ENCODE peak calls at places on chromosomes 2 and 18, in seven cellular contexts. One of them, this sample, is unnamed.

GRCh38 chr18:9535430-9535972 is 60.2 kb downstream of the RALBP1 start:
- DNase-seq in colonic mucosa: no peak
- DNase-seq in endodermal cell: no peak
- DNase-seq in AG04450: peak
- DNase-seq in psoas muscle: no peak
- DNase-seq in lower lobe of right lung: no peak
- DNase-seq in testis: peak
- DNase-seq in this sample: peak

GRCh38 chr2:38277245-38278119 is 99.6 kb downstream of the ATL2 start:
- DNase-seq in colonic mucosa: no peak
- DNase-seq in endodermal cell: peak
- DNase-seq in AG04450: peak
- DNase-seq in psoas muscle: no peak
- DNase-seq in lower lobe of right lung: no peak
- DNase-seq in testis: no peak
- DNase-seq in this sample: no peak

GRCh38 chr2:46032161-46032813 is 264.9 kb upstream of the EPAS1 start:
- DNase-seq in colonic mucosa: no peak
- DNase-seq in endodermal cell: no peak
- DNase-seq in AG04450: no peak
- DNase-seq in psoas muscle: no peak
- DNase-seq in lower lobe of right lung: no peak
- DNase-seq in testis: no peak
- DNase-seq in this sample: no peak

GRCh38 chr2:68157002-68157401 is 686 bp upstream of the PNO1 start:
- DNase-seq in colonic mucosa: no peak
- DNase-seq in endodermal cell: no peak
- DNase-seq in AG04450: no peak
- DNase-seq in psoas muscle: no peak
- DNase-seq in lower lobe of right lung: peak
- DNase-seq in testis: no peak
- DNase-seq in this sample: no peak

GRCh38 chr18:67359868-67360838 is 156.4 kb downstream of the DSEL start:
- DNase-seq in colonic mucosa: no peak
- DNase-seq in endodermal cell: no peak
- DNase-seq in AG04450: peak
- DNase-seq in psoas muscle: peak
- DNase-seq in lower lobe of right lung: no peak
- DNase-seq in testis: peak
- DNase-seq in this sample: peak

GRCh38 chr2:233831011-233831721 is 23.2 kb downstream of the HJURP start:
- DNase-seq in colonic mucosa: no peak
- DNase-seq in endodermal cell: peak
- DNase-seq in AG04450: no peak
- DNase-seq in psoas muscle: no peak
- DNase-seq in lower lobe of right lung: no peak
- DNase-seq in testis: no peak
- DNase-seq in this sample: peak

GRCh38 chr2:73652348-73652747 is 10.1 kb upstream of the NAT8 start:
- DNase-seq in colonic mucosa: no peak
- DNase-seq in endodermal cell: no peak
- DNase-seq in AG04450: no peak
- DNase-seq in psoas muscle: no peak
- DNase-seq in lower lobe of right lung: no peak
- DNase-seq in testis: no peak
- DNase-seq in this sample: no peak

GRCh38 chr2:138329167-138329566 is 172.4 kb upstream of the SPOPL start:
- DNase-seq in colonic mucosa: no peak
- DNase-seq in endodermal cell: no peak
- DNase-seq in AG04450: no peak
- DNase-seq in psoas muscle: no peak
- DNase-seq in lower lobe of right lung: no peak
- DNase-seq in testis: no peak
- DNase-seq in this sample: no peak

GRCh38 chr2:25697559-25698341 is 24.4 kb upstream of the DTNB start:
- DNase-seq in colonic mucosa: no peak
- DNase-seq in endodermal cell: peak
- DNase-seq in AG04450: no peak
- DNase-seq in psoas muscle: no peak
- DNase-seq in lower lobe of right lung: no peak
- DNase-seq in testis: no peak
- DNase-seq in this sample: no peak

GRCh38 chr2:16832910-16833309 is 167.3 kb upstream of the CYRIA start:
- DNase-seq in colonic mucosa: no peak
- DNase-seq in endodermal cell: no peak
- DNase-seq in AG04450: no peak
- DNase-seq in psoas muscle: no peak
- DNase-seq in lower lobe of right lung: no peak
- DNase-seq in testis: no peak
- DNase-seq in this sample: no peak

GRCh38 chr2:188765522-188765921 is 208.7 kb upstream of the COL3A1 start:
- DNase-seq in colonic mucosa: no peak
- DNase-seq in endodermal cell: peak
- DNase-seq in AG04450: no peak
- DNase-seq in psoas muscle: no peak
- DNase-seq in lower lobe of right lung: no peak
- DNase-seq in testis: no peak
- DNase-seq in this sample: no peak

GRCh38 chr2:119859528-119859927 is 99.8 kb downstream of the PTPN4 start:
- DNase-seq in colonic mucosa: no peak
- DNase-seq in endodermal cell: no peak
- DNase-seq in AG04450: no peak
- DNase-seq in psoas muscle: no peak
- DNase-seq in lower lobe of right lung: no peak
- DNase-seq in testis: no peak
- DNase-seq in this sample: no peak

GRCh38 chr2:58428286-58428552 is 187.1 kb upstream of the FANCL start:
- DNase-seq in colonic mucosa: peak
- DNase-seq in endodermal cell: no peak
- DNase-seq in AG04450: no peak
- DNase-seq in psoas muscle: no peak
- DNase-seq in lower lobe of right lung: peak
- DNase-seq in testis: peak
- DNase-seq in this sample: no peak

GRCh38 chr2:132977812-132978529 is 308.0 kb upstream of the LYPD1 start:
- DNase-seq in colonic mucosa: no peak
- DNase-seq in endodermal cell: no peak
- DNase-seq in AG04450: peak
- DNase-seq in psoas muscle: no peak
- DNase-seq in lower lobe of right lung: no peak
- DNase-seq in testis: no peak
- DNase-seq in this sample: no peak

DNA sequence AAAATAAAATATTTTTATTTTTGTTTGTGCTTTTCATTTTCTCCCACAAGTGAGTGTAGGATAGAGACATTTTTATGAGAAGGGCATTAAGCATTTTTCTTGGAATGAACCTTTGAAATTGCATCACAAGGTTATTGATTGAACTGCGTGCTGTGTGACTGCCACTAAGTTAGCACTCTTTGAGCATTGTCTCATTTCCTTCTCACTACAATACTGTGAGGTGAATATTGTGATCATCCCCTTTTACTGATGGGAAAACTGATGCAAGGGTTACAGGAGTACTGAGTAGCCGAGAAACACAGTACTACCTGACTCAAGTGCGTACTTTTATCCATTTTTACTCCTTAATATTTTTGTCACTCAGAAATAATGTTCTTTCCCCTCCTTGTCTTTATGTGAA is 2.0 kb downstream of the NBEAL1 start:
- DNase-seq in colonic mucosa: no peak
- DNase-seq in endodermal cell: no peak
- DNase-seq in AG04450: no peak
- DNase-seq in psoas muscle: no peak
- DNase-seq in lower lobe of right lung: no peak
- DNase-seq in testis: no peak
- DNase-seq in this sample: no peak
- H3K4me3 ChIP-seq in colonic mucosa: peak
- H3K4me3 ChIP-seq in endodermal cell: peak
- H3K4me3 ChIP-seq in AG04450: peak
- H3K4me3 ChIP-seq in psoas muscle: peak
- H3K4me3 ChIP-seq in lower lobe of right lung: peak
- H3K4me3 ChIP-seq in testis: no peak
- H3K4me3 ChIP-seq in this sample: peak

DNA sequence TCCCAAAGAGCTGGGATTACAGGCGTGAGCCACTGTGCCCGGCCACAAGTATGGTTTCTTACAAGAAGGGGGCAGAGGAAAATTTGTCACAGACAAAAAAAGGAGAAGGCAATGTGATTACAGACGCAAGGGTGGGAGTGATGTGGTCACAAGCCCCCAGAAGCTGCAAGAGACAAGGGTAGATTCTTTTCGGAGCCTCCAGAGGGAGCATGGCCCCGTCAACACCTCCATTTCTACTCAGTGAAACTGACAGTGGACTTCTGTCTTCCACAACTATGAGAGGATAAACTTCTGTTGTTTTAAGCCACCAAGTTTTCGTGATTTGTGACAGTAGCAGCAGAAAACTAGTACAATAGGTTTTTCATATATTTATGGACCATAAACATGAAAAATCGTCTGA is 2.1 kb upstream of the TCF7L1 start:
- DNase-seq in colonic mucosa: no peak
- DNase-seq in endodermal cell: peak
- DNase-seq in AG04450: no peak
- DNase-seq in psoas muscle: no peak
- DNase-seq in lower lobe of right lung: no peak
- DNase-seq in testis: peak
- DNase-seq in this sample: no peak
- TF ChIP-seq CTCF in colonic mucosa: peak
- TF ChIP-seq CTCF in endodermal cell: peak
- TF ChIP-seq CTCF in AG04450: peak
- TF ChIP-seq CTCF in psoas muscle: peak
- TF ChIP-seq CTCF in lower lobe of right lung: peak
- TF ChIP-seq CTCF in testis: peak
- TF ChIP-seq CTCF in this sample: no peak

DNA sequence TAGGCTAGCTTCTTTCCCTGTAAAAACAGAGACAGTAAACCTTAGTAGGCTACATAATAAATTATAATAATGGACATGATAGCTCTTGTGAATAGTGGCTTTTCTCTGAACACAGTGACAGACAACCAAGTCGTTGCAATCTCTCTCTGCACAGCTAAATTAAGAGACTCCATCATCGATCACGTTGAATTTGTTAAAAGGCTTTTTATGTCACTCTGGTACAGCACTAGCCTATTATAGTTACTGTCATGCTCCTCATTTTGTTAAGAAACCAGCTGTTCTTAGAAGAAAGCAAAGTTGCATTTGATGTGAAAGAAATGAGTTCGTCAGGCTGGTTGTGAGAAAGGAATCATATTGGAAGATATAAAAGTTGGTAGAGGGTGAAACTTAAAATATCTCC is 50.3 kb upstream of the ARHGAP28 start:
- DNase-seq in colonic mucosa: no peak
- DNase-seq in endodermal cell: no peak
- DNase-seq in AG04450: no peak
- DNase-seq in psoas muscle: no peak
- DNase-seq in lower lobe of right lung: no peak
- DNase-seq in testis: no peak
- DNase-seq in this sample: no peak
- H3K27ac ChIP-seq in colonic mucosa: no peak
- H3K27ac ChIP-seq in endodermal cell: no peak
- H3K27ac ChIP-seq in AG04450: no peak
- H3K27ac ChIP-seq in psoas muscle: no peak
- H3K27ac ChIP-seq in lower lobe of right lung: no peak
- H3K27ac ChIP-seq in testis: no peak
- H3K27ac ChIP-seq in this sample: no peak

GRCh38 chr2:27496357-27497287 is at the start of gene GCKR:
- DNase-seq in colonic mucosa: no peak
- DNase-seq in endodermal cell: no peak
- DNase-seq in AG04450: no peak
- DNase-seq in psoas muscle: no peak
- DNase-seq in lower lobe of right lung: no peak
- DNase-seq in testis: peak
- DNase-seq in this sample: no peak
- H3K4me3 ChIP-seq in colonic mucosa: no peak
- H3K4me3 ChIP-seq in endodermal cell: peak
- H3K4me3 ChIP-seq in AG04450: no peak
- H3K4me3 ChIP-seq in psoas muscle: no peak
- H3K4me3 ChIP-seq in lower lobe of right lung: no peak
- H3K4me3 ChIP-seq in testis: no peak
- H3K4me3 ChIP-seq in this sample: no peak

DNA sequence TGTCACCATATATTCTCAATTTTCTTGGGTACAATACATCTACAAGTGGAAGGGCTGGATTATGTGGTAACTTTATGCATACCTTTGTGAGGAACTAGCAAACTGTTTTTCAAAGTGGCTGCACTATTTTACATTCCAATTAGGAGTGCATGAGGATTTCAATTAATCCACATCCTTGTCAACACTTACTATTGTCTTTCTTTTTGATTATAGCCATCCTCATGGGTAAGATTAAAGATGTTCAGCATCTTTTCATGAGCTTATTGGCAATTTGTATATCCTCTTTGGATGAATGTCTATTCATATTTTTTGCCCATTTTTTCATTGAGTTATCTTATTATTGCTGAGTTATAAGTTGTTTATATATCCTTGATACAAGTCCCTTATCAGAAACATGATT is 73.7 kb downstream of the ZRANB3 start:
- DNase-seq in colonic mucosa: no peak
- DNase-seq in endodermal cell: no peak
- DNase-seq in AG04450: no peak
- DNase-seq in psoas muscle: no peak
- DNase-seq in lower lobe of right lung: no peak
- DNase-seq in testis: no peak
- DNase-seq in this sample: no peak
- TF ChIP-seq CTCF in colonic mucosa: no peak
- TF ChIP-seq CTCF in endodermal cell: no peak
- TF ChIP-seq CTCF in AG04450: no peak
- TF ChIP-seq CTCF in psoas muscle: no peak
- TF ChIP-seq CTCF in lower lobe of right lung: no peak
- TF ChIP-seq CTCF in testis: no peak
- TF ChIP-seq CTCF in this sample: no peak

DNA sequence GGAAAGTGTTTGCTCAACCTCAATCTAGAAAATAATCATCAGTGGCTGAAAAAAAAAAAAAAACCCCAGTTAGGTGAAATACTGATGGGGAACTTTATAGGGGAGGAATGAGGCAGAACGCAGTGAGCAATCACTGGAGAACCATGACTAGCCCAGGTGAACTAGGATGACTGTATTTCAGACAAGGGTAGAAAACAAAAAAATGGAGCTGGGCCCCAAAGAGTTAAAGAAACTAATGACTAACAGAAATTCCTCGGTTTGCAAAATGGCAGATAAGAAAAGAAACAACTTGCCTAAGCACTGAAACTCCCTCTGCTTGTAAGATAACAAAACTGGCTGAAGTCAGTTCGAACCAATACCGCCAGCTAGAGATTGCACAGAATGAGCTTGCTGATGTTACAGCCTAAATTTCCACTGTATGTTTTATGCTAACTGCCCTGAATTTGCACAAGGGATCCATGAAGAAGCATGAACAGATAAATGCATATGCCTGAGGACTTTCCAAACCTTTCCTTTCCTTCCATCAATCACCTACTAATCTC is 245.9 kb downstream of the METTL4 start:
- DNase-seq in colonic mucosa: no peak
- DNase-seq in endodermal cell: no peak
- DNase-seq in AG04450: no peak
- DNase-seq in psoas muscle: no peak
- DNase-seq in lower lobe of right lung: no peak
- DNase-seq in testis: peak
- DNase-seq in this sample: no peak
- H3K27ac ChIP-seq in colonic mucosa: no peak
- H3K27ac ChIP-seq in endodermal cell: no peak
- H3K27ac ChIP-seq in AG04450: no peak
- H3K27ac ChIP-seq in psoas muscle: no peak
- H3K27ac ChIP-seq in lower lobe of right lung: no peak
- H3K27ac ChIP-seq in testis: peak
- H3K27ac ChIP-seq in this sample: no peak

GRCh38 chr18:26082475-26082874 is 7.9 kb downstream of the SS18 start:
- DNase-seq in colonic mucosa: no peak
- DNase-seq in endodermal cell: no peak
- DNase-seq in AG04450: peak
- DNase-seq in psoas muscle: no peak
- DNase-seq in lower lobe of right lung: no peak
- DNase-seq in testis: no peak
- DNase-seq in this sample: no peak
- H3K4me3 ChIP-seq in colonic mucosa: no peak
- H3K4me3 ChIP-seq in endodermal cell: no peak
- H3K4me3 ChIP-seq in AG04450: no peak
- H3K4me3 ChIP-seq in psoas muscle: no peak
- H3K4me3 ChIP-seq in lower lobe of right lung: no peak
- H3K4me3 ChIP-seq in testis: no peak
- H3K4me3 ChIP-seq in this sample: no peak